ENCODE peak calls at places on chromosomes 6 and 20, in four cellular contexts. D is heart right ventricle; O is astrocyte of the spinal cord; T is CD8-positive, alpha-beta T cell. Z is an unnamed sample.

GRCh38 chr6:148422085-148422484 is 79.4 kb downstream of the SASH1 start:
- DNase-seq in D (no peak), O (no peak), T (no peak), Z (no peak)

GRCh38 chr20:10249822-10250221 is 31.2 kb downstream of the SNAP25 start:
- DNase-seq in D (no peak), O (no peak), T (no peak), Z (no peak)

GRCh38 chr6:33314515-33314942 is 651 bp upstream of the TAPBP start:
- DNase-seq in D (peak; percentile 89), O (peak; percentile 72), T (peak; percentile 43), Z (peak; percentile 74)

GRCh38 chr20:53381568-53382262 is 211.9 kb downstream of the ZNF217 start:
- DNase-seq in D (no peak), O (no peak), T (no peak), Z (no peak)

GRCh38 chr6:82924799-82925535 is 140.7 kb downstream of the UBE3D start:
- DNase-seq in D (no peak), O (no peak), T (no peak), Z (peak; percentile 26)

GRCh38 chr6:84033523-84034451 is at the start of gene MRAP2:
- DNase-seq in D (no peak), O (peak; percentile 6), T (no peak), Z (no peak)

GRCh38 chr6:30583921-30584320 is 12.7 kb downstream of the ABCF1 start:
- DNase-seq in D (no peak), O (peak; percentile 31), T (no peak), Z (no peak)

GRCh38 chr6:169833258-169833794 is 81.9 kb downstream of the ERMARD start:
- DNase-seq in D (no peak), O (no peak), T (no peak), Z (no peak)

GRCh38 chr6:53067307-53067706 is 2.1 kb downstream of the FBXO9 start:
- DNase-seq in D (no peak), O (no peak), T (no peak), Z (peak; percentile 34)

GRCh38 chr6:57216235-57217101 is 5.6 kb downstream of the RAB23 start:
- DNase-seq in D (no peak), O (peak; percentile 73), T (no peak), Z (peak; percentile 72)

GRCh38 chr20:11912664-11913415 is 4.9 kb upstream of the BTBD3 start:
- DNase-seq in D (no peak), O (no peak), T (no peak), Z (no peak)

GRCh38 chr6:80425089-80425823 is 318.8 kb downstream of the BCKDHB start:
- DNase-seq in D (no peak), O (peak; percentile 94), T (no peak), Z (peak; percentile 98)

GRCh38 chr20:50083034-50083433 is 29.9 kb downstream of the UBE2V1 start:
- DNase-seq in D (no peak), O (no peak), T (no peak), Z (no peak)

GRCh38 chr6:715709-716450 is 22.9 kb upstream of the EXOC2 start:
- DNase-seq in D (no peak), O (no peak), T (no peak), Z (no peak)

GRCh38 chr6:13371421-13372072 is 43.2 kb upstream of the TBC1D7 start:
- DNase-seq in D (no peak), O (no peak), T (no peak), Z (no peak)

GRCh38 chr6:33607784-33608161 is 13.3 kb upstream of the ITPR3 start:
- DNase-seq in D (no peak), O (no peak), T (no peak), Z (no peak)

GRCh38 chr6:183668-184067 is 108.6 kb upstream of the DUSP22 start:
- DNase-seq in D (no peak), O (no peak), T (no peak), Z (no peak)

GRCh38 chr20:63087236-63087871 is 80.6 kb upstream of the BHLHE23 start:
- DNase-seq in D (no peak), O (no peak), T (no peak), Z (no peak)

GRCh38 chr6:45421700-45422540 is 44.2 kb upstream of the SUPT3H start:
- DNase-seq in D (peak; percentile 46), O (peak; percentile 84), T (peak; percentile 34), Z (peak; percentile 68)

GRCh38 chr20:49286689-49287551 is 9.1 kb upstream of the ZNFX1 start:
- DNase-seq in D (no peak), O (no peak), T (no peak), Z (no peak)

GRCh38 chr6:42260972-42261371 is 43.3 kb upstream of the MRPS10 start:
- DNase-seq in D (no peak), O (no peak), T (no peak), Z (no peak)

GRCh38 chr6:30810813-30811329 is 66.5 kb upstream of the IER3 start:
- DNase-seq in D (no peak), O (no peak), T (no peak), Z (no peak)

GRCh38 chr6:154673919-154674318 is 59.3 kb upstream of the SCAF8 start:
- DNase-seq in D (no peak), O (no peak), T (no peak), Z (no peak)

GRCh38 chr20:18794428-18794787 is 19.2 kb upstream of the SCP2D1 start:
- DNase-seq in D (no peak), O (no peak), T (no peak), Z (no peak)

GRCh38 chr6:150503041-150503440 is 96.6 kb upstream of the PLEKHG1 start:
- DNase-seq in D (no peak), O (no peak), T (no peak), Z (no peak)

GRCh38 chr6:143976834-143977354 is 31.2 kb downstream of the PLAGL1 start:
- DNase-seq in D (no peak), O (no peak), T (no peak), Z (no peak)

GRCh38 chr6:5173862-5174643 is 86.7 kb downstream of the LYRM4 start:
- DNase-seq in D (peak; percentile 16), O (peak; percentile 27), T (peak; percentile 46), Z (no peak)

GRCh38 chr20:55103188-55103587 is 627.8 kb downstream of the DOK5 start:
- DNase-seq in D (no peak), O (no peak), T (no peak), Z (no peak)

GRCh38 chr6:42197574-42198362 is 3.0 kb upstream of the GUCA1B start:
- DNase-seq in D (no peak), O (peak; percentile 51), T (peak; percentile 1), Z (peak; percentile 48)

GRCh38 chr20:49345538-49345937 is 67.7 kb upstream of the ZNFX1 start:
- DNase-seq in D (no peak), O (peak; percentile 35), T (no peak), Z (peak; percentile 68)

GRCh38 chr6:159114569-159114968 is 54.6 kb upstream of the FNDC1 start:
- DNase-seq in D (no peak), O (no peak), T (no peak), Z (no peak)

GRCh38 chr20:8464368-8464767 is 332.3 kb downstream of the PLCB1 start:
- DNase-seq in D (no peak), O (peak; percentile 19), T (no peak), Z (peak; percentile 46)

GRCh38 chr20:4550740-4551139 is 171.0 kb upstream of the PRND start:
- DNase-seq in D (no peak), O (no peak), T (no peak), Z (no peak)

GRCh38 chr6:88666906-88667305 is 296.5 kb downstream of the RNGTT start:
- DNase-seq in D (no peak), O (no peak), T (no peak), Z (no peak)

GRCh38 chr6:28542440-28543293 is 17.0 kb downstream of the GPX5 start:
- DNase-seq in D (no peak), O (peak; percentile 77), T (peak; percentile 33), Z (peak; percentile 91)
- TF ChIP-seq CTCF in D (no peak), O (peak; percentile 51), T (no peak), Z (peak; percentile 35)

GRCh38 chr6:108999428-108999827 is 95.2 kb downstream of the SESN1 start:
- DNase-seq in D (no peak), O (no peak), T (no peak), Z (no peak)

GRCh38 chr6:109002100-109002697 is 92.4 kb downstream of the SESN1 start:
- DNase-seq in D (no peak), O (no peak), T (no peak), Z (peak; percentile 72)

GRCh38 chr6:109000289-109000688 is 94.4 kb downstream of the SESN1 start:
- DNase-seq in D (no peak), O (no peak), T (no peak), Z (no peak)

GRCh38 chr6:109002882-109003281 is 91.8 kb downstream of the SESN1 start:
- DNase-seq in D (no peak), O (no peak), T (no peak), Z (no peak)

GRCh38 chr6:109001554-109001953 is 93.1 kb downstream of the SESN1 start:
- DNase-seq in D (no peak), O (no peak), T (no peak), Z (peak; percentile 12)
- H3K4me3 ChIP-seq in D (no peak overlapping the region), O (no peak overlapping the region), T (no peak overlapping the region), Z (no peak overlapping the region)

DNA sequence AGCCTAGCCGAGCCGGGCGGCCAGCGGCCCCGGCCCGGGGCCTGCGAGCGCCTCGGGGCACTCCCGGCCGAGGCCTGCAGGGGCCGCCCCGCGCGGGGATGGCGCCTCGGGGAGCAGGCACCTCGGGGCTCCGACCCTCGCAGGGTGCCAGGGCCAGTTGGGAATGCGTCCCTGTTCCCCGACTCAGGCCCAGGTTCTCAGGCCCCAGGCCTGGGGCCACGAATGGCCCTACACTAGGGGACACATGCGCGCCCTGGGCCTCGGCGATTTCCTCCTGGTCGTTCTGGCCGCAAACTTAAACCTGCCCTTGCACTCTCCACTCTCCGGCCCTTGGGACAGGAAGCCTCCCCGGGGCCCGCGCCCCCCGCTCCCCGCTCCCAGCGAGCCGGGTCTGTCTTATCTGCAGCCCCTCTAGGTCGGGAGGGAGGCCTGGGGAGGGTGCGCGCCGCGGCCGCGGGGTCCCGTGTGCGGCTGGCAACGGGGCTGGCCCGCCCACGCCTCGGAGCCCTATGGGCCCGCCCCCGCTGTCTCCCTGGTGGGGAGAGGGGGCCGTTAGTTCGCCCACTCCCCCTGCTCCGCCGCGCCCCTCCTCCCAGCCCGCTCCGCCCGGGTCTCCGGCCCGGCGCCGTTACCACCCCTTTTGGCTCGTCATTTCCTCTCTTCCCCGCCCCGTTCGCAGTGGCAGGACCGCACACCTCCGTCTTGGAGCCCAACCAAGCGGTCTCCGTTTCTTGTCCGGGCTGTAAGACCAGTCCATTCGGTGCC is 611 bp downstream of the NFYA start:
- DNase-seq in D (peak; percentile 90), O (peak; percentile 81), T (peak; percentile 69), Z (no peak)
- TF ChIP-seq CTCF in D (no peak), O (no peak), T (peak; percentile 46), Z (peak; percentile 28)

GRCh38 chr6:43714311-43715055 is 26.9 kb upstream of the MRPS18A start:
- DNase-seq in D (no peak), O (peak; percentile 38), T (no peak), Z (peak; percentile 63)
- H3K4me3 ChIP-seq in D (no peak overlapping the region), O (no peak overlapping the region), T (no peak overlapping the region), Z (no peak overlapping the region)

Z was measured in fibroblast of the aortic adventitia.